ENCODE peak calls at places on chromosome X, in ten cellular contexts. L is upper lobe of right lung, K is tibial artery, V is PC-3, Y is suprapubic skin, T is MM.1S, M is esophagus squamous epithelium, F is stomach, I is AG04450, H is fibroblast of mammary gland. C is an unnamed sample.

GRCh38 chrX:54602563-54602962 is 72.5 kb downstream of the GNL3L start:
- DNase-seq in F (no peak), H (no peak), M (no peak), L (no peak), Y (no peak), V (no peak), T (no peak), I (no peak), K (no peak), C (no peak)

GRCh38 chrX:45818913-45819312 is 618.2 kb upstream of the DIPK2B start:
- DNase-seq in T (no peak), I (no peak), M (no peak), K (no peak), F (no peak), Y (no peak), V (no peak), H (no peak), L (no peak), C (no peak)

GRCh38 chrX:3697701-3698279 is 15.7 kb downstream of the PRKX start:
- DNase-seq in L (no peak), Y (no peak), T (no peak), M (no peak), K (peak), I (no peak), V (no peak), F (no peak), H (peak), C (no peak)

GRCh38 chrX:76029385-76029784 is 143.5 kb upstream of the PBDC1 start:
- DNase-seq in Y (no peak), H (no peak), F (no peak), L (no peak), K (no peak), M (no peak), V (no peak), I (no peak), T (no peak), C (no peak)

GRCh38 chrX:120514236-120514635 is 45.1 kb upstream of the LAMP2 start:
- DNase-seq in T (peak), F (no peak), K (no peak), V (peak), Y (no peak), M (no peak), I (no peak), L (no peak), H (peak), C (no peak)

GRCh38 chrX:18683027-18683426 is 11.1 kb upstream of the RS1 start:
- DNase-seq in K (no peak), I (no peak), L (no peak), Y (no peak), M (no peak), V (no peak), F (no peak), T (no peak), H (no peak), C (no peak)

GRCh38 chrX:31071725-31072124 is at the start of gene FTHL17:
- DNase-seq in T (no peak), F (no peak), H (no peak), I (no peak), V (no peak), K (no peak), M (no peak), L (no peak), Y (no peak), C (no peak)

GRCh38 chrX:44829836-44830235 is 14.0 kb upstream of the DUSP21 start:
- DNase-seq in V (no peak), Y (no peak), L (no peak), M (no peak), I (no peak), T (no peak), H (no peak), K (no peak), F (no peak), C (no peak)

GRCh38 chrX:110310896-110311295 is 7.0 kb downstream of the AMMECR1 start:
- DNase-seq in T (peak), Y (no peak), L (no peak), H (peak), V (no peak), F (no peak), M (no peak), I (no peak), K (no peak), C (no peak)

GRCh38 chrX:143854006-143854405 is 29.9 kb upstream of the UBE2NL start:
- DNase-seq in F (no peak), M (no peak), H (peak), L (no peak), T (no peak), K (no peak), Y (no peak), V (peak), I (no peak), C (no peak)

GRCh38 chrX:139815771-139816170 is 107.8 kb upstream of the MCF2 start:
- DNase-seq in H (no peak), V (no peak), T (no peak), I (no peak), K (no peak), Y (no peak), M (no peak), F (no peak), L (no peak), C (no peak)

GRCh38 chrX:136468391-136469103 is 19.2 kb upstream of the BRS3 start:
- DNase-seq in V (peak), K (no peak), M (no peak), Y (no peak), H (no peak), I (no peak), L (no peak), T (no peak), F (peak), C (no peak)

GRCh38 chrX:68646421-68646820 is 1.0 kb upstream of the STARD8 start:
- DNase-seq in K (no peak), H (no peak), V (no peak), Y (no peak), T (no peak), L (no peak), M (no peak), F (no peak), I (no peak), C (no peak)

GRCh38 chrX:19347916-19348315 is 4.2 kb downstream of the PDHA1 start:
- DNase-seq in V (no peak), K (no peak), H (no peak), T (no peak), F (no peak), Y (no peak), L (no peak), M (no peak), I (no peak), C (no peak)

GRCh38 chrX:119121341-119121740 is 6.3 kb downstream of the KIAA1210 start:
- DNase-seq in T (no peak), V (no peak), K (no peak), L (no peak), F (no peak), I (no peak), M (no peak), H (peak), Y (no peak), C (no peak)

GRCh38 chrX:31272472-31272775 is 200.6 kb upstream of the FTHL17 start:
- DNase-seq in M (no peak), H (no peak), I (no peak), L (no peak), K (no peak), V (no peak), Y (no peak), T (no peak), F (no peak), C (no peak)

GRCh38 chrX:5086388-5086787 is 1142.3 kb downstream of the NLGN4X start:
- DNase-seq in M (no peak), L (no peak), K (no peak), V (peak), I (no peak), T (no peak), Y (no peak), F (no peak), H (no peak), C (no peak)

GRCh38 chrX:10660171-10660570 is 39.8 kb upstream of the MID1 start:
- DNase-seq in M (no peak), I (no peak), V (no peak), T (no peak), H (no peak), Y (no peak), L (no peak), F (no peak), K (no peak), C (no peak)

GRCh38 chrX:49610718-49611310 is 12.0 kb downstream of the GAGE1 start:
- DNase-seq in T (no peak), V (no peak), Y (no peak), M (no peak), L (no peak), I (no peak), K (no peak), H (no peak), F (no peak), C (no peak)

GRCh38 chrX:17788439-17788838 is 51.1 kb downstream of the SCML1 start:
- DNase-seq in K (no peak), M (no peak), Y (no peak), L (peak), H (peak), T (peak), I (no peak), F (peak), V (peak), C (peak)

GRCh38 chrX:96889726-96890125 is 6.0 kb downstream of the RPA4 start:
- DNase-seq in V (no peak), F (no peak), K (no peak), Y (no peak), L (no peak), H (peak), I (no peak), M (no peak), T (no peak), C (no peak)

GRCh38 chrX:24037729-24038128 is 10.7 kb upstream of the KLHL15 start:
- DNase-seq in L (no peak), V (no peak), M (no peak), T (no peak), H (no peak), I (no peak), Y (no peak), F (no peak), K (no peak), C (no peak)

GRCh38 chrX:45743081-45743533 is 542.4 kb upstream of the DIPK2B start:
- DNase-seq in I (no peak), M (no peak), H (peak), T (no peak), V (peak), L (no peak), F (no peak), K (no peak), Y (no peak), C (no peak)

GRCh38 chrX:144275403-144275802 is 391.5 kb downstream of the UBE2NL start:
- DNase-seq in M (no peak), T (no peak), L (no peak), Y (no peak), K (no peak), F (no peak), V (peak), I (no peak), H (no peak), C (no peak)

GRCh38 chrX:23228950-23229448 is 105.7 kb upstream of the PTCHD1 start:
- DNase-seq in I (no peak), T (no peak), M (no peak), Y (no peak), F (no peak), H (no peak), V (no peak), K (no peak), L (no peak), C (no peak)

GRCh38 chrX:67700607-67701006 is 156.8 kb downstream of the AR start:
- DNase-seq in V (no peak), Y (no peak), M (no peak), H (peak), F (no peak), L (no peak), T (no peak), I (no peak), K (no peak), C (no peak)

GRCh38 chrX:127908369-127908768 is 143.8 kb downstream of the ACTRT1 start:
- DNase-seq in Y (no peak), K (no peak), H (no peak), M (no peak), F (no peak), L (no peak), T (no peak), V (no peak), I (no peak), C (no peak)

GRCh38 chrX:41723305-41723704 is 676 bp upstream of the GPR82 start:
- DNase-seq in Y (no peak), M (no peak), H (peak), V (no peak), F (no peak), L (no peak), K (no peak), I (no peak), T (no peak), C (no peak)

GRCh38 chrX:68183612-68184214 is 249.6 kb downstream of the OPHN1 start:
- DNase-seq in L (no peak), V (peak), K (no peak), T (peak), H (peak), M (no peak), Y (no peak), F (no peak), I (no peak), C (no peak)

GRCh38 chrX:19866626-19867410 is 20.6 kb downstream of the SH3KBP1 start:
- DNase-seq in K (no peak), F (no peak), H (no peak), V (no peak), T (no peak), M (no peak), L (no peak), Y (no peak), I (no peak), C (no peak)

GRCh38 chrX:47530054-47530453 is 31.0 kb upstream of the ARAF start:
- DNase-seq in L (no peak), V (no peak), K (no peak), F (no peak), I (no peak), T (no peak), M (no peak), Y (no peak), H (no peak), C (no peak)

GRCh38 chrX:130393451-130394074 is 8.1 kb upstream of the GPR119 start:
- DNase-seq in I (no peak), F (peak), L (no peak), V (peak), Y (no peak), H (peak), T (peak), M (no peak), K (no peak), C (peak)

GRCh38 chrX:109830704-109831206 is 97.7 kb upstream of the ACSL4 start:
- DNase-seq in T (no peak), Y (no peak), K (no peak), M (no peak), V (peak), I (peak), L (no peak), H (peak), F (no peak), C (no peak)

GRCh38 chrX:50799531-50799961 is 14.4 kb downstream of the SHROOM4 start:
- DNase-seq in T (no peak), K (no peak), L (peak), M (no peak), F (no peak), I (no peak), H (peak), Y (no peak), V (no peak), C (no peak)

GRCh38 chrX:1646009-1646408 is 31.1 kb downstream of the ASMT start:
- DNase-seq in T (no peak), K (no peak), F (no peak), M (no peak), Y (no peak), V (no peak), L (no peak), I (no peak), H (no peak), C (no peak)

GRCh38 chrX:134929813-134930212 is 61.0 kb upstream of the SMIM10 start:
- DNase-seq in V (no peak), M (no peak), H (no peak), I (no peak), T (no peak), F (no peak), L (no peak), Y (no peak), K (no peak), C (no peak)

GRCh38 chrX:18938710-18939109 is 45.2 kb downstream of the PHKA2 start:
- DNase-seq in K (no peak), I (no peak), Y (no peak), T (no peak), H (no peak), M (no peak), V (peak), L (no peak), F (no peak), C (no peak)

GRCh38 chrX:70133303-70134115 is at the start of gene IGBP1:
- DNase-seq in H (peak), I (peak), M (peak), K (peak), T (peak), L (peak), Y (peak), F (peak), V (peak), C (peak)

GRCh38 chrX:123884809-123885408 is 25.1 kb downstream of the XIAP start:
- DNase-seq in H (peak), T (peak), V (peak), M (no peak), I (no peak), L (no peak), F (no peak), Y (no peak), K (no peak), C (no peak)

GRCh38 chrX:153685179-153685536 is 2.6 kb upstream of the SLC6A8 start:
- DNase-seq in T (no peak), L (no peak), F (no peak), I (no peak), M (no peak), V (no peak), Y (no peak), K (no peak), H (no peak), C (no peak)
- H3K4me3 ChIP-seq in T (no peak), L (no peak), F (no peak), I (no peak), M (no peak), V (no peak), Y (no peak), K (no peak), H (no peak), C (no peak)

GRCh38 chrX:87582453-87582852 is 64.9 kb downstream of the KLHL4 start:
- DNase-seq in K (no peak), L (no peak), H (no peak), F (no peak), T (no peak), Y (no peak), I (no peak), M (no peak), V (no peak), C (no peak)

GRCh38 chrX:87580862-87581261 is 63.3 kb downstream of the KLHL4 start:
- DNase-seq in V (no peak), F (no peak), H (no peak), M (no peak), Y (no peak), L (no peak), K (no peak), T (no peak), I (no peak), C (no peak)

GRCh38 chrX:87578978-87579377 is 61.4 kb downstream of the KLHL4 start:
- DNase-seq in V (peak), T (no peak), F (no peak), H (peak), L (no peak), K (no peak), M (no peak), I (no peak), Y (no peak), C (no peak)

GRCh38 chrX:87583679-87584078 is 66.1 kb downstream of the KLHL4 start:
- DNase-seq in H (peak), I (no peak), M (no peak), Y (no peak), K (no peak), F (peak), V (peak), T (peak), L (no peak), C (no peak)
- TF ChIP-seq CTCF in H (peak), I (peak), M (no peak), Y (no peak), K (no peak), F (no peak), V (peak), T (peak), L (peak), C (no peak)

GRCh38 chrX:154517101-154517781 is 1.2 kb upstream of the FAM3A start:
- DNase-seq in L (no peak), T (no peak), I (no peak), M (no peak), H (no peak), Y (peak), F (no peak), V (no peak), K (no peak), C (no peak)
- H3K4me3 ChIP-seq in L (peak), T (no peak), I (peak), M (peak), H (no peak), Y (peak), F (peak), V (peak), K (peak), C (peak)

GRCh38 chrX:103480526-103480925 is 38.8 kb downstream of the RAB40A start:
- DNase-seq in I (no peak), T (no peak), M (no peak), K (no peak), H (no peak), V (no peak), Y (no peak), L (no peak), F (no peak), C (no peak)
- TF ChIP-seq CTCF in I (no peak), T (no peak), M (no peak), K (no peak), H (no peak), V (no peak), Y (no peak), L (no peak), F (no peak), C (no peak)

GRCh38 chrX:150084474-150085229 is 146.4 kb upstream of the EOLA2 start:
- DNase-seq in F (no peak), K (no peak), Y (no peak), L (no peak), H (peak), T (no peak), M (no peak), V (peak), I (peak), C (peak)
- H3K4me3 ChIP-seq in F (no peak), K (no peak), Y (no peak), L (no peak), H (no peak), T (no peak), M (no peak), V (peak), I (no peak), C (no peak)

GRCh38 chrX:72540318-72540717 is 32.3 kb downstream of the HDAC8 start:
- DNase-seq in H (peak), F (no peak), K (no peak), I (peak), V (peak), M (no peak), L (no peak), T (no peak), Y (no peak), C (no peak)

GRCh38 chrX:72545990-72546389 is 26.7 kb downstream of the HDAC8 start:
- DNase-seq in F (no peak), I (no peak), L (no peak), M (no peak), H (peak), K (no peak), T (no peak), Y (no peak), V (peak), C (no peak)
- TF ChIP-seq CTCF in F (no peak), I (no peak), L (no peak), M (no peak), H (peak), K (no peak), T (no peak), Y (no peak), V (peak), C (no peak)

DNA sequence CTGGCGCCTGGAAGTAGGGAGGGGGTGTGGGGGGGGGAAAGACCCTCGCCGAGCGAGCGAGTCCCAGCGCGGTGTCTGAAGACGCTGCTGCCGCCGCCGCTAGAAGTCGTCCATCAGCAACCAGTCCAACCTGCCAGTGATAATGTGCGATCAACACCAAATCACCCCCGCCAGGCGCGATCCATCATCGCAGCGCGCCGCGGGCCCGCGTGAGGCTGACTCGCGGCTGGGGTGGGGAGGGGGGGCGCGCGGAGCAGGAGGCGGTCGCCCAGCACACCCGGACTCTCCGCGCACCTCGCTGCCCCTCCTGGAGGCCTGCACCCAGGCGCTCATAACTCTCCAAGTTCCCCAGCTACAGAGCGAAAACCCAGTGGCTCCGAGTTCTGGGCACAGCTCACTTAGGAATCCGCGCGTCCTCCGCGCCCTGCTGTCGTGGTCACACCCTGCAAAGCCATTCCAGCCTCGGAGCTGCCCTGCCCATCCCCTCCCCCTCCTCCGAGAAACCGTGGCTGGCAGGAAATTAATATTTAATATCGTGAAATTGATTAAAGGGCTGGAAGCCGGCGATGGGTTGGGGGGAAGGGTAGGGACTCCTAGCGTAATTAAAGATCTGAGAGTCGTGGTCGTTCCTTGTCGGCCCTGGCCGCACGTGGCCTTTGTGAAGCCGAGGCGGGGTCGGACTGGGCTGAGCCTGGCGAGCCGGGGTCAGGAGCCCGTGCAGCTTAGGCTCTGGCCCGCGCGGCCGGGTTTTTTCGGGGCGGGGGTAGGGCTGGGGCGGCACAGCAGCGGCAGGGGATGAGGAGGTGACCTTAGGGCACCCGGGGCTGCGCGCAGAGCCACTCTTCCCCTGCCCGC is 58.1 kb upstream of the BCOR start:
- DNase-seq in K (no peak), F (no peak), V (no peak), I (no peak), L (no peak), H (no peak), M (no peak), Y (no peak), T (no peak), C (no peak)
- H3K4me3 ChIP-seq in K (peak), F (peak), V (peak), I (no peak), L (peak), H (no peak), M (peak), Y (peak), T (no peak), C (peak)

C was measured in HFF-Myc.